ENCODE peak calls at places on chromosomes 5 and 9, in eight cellular contexts. R is heart right ventricle; X is CD8-positive, alpha-beta T cell; T is AG08395; F is epithelial cell of esophagus; W is GM06990; Q is SW 1271; G is NCI-H2107. L is an unnamed sample.

GRCh38 chr9:13513710-13514444 is 234.4 kb upstream of the MPDZ start:
- DNase-seq in R (peak), X (no peak), T (peak), F (peak), W (no peak), Q (no peak), G (peak), L (no peak)

GRCh38 chr5:45695680-45696093 is 493 bp downstream of the HCN1 start:
- DNase-seq in R (no peak), X (no peak), T (no peak), F (no peak), W (no peak), Q (no peak), G (no peak), L (no peak)

GRCh38 chr9:76022317-76022716 is 131.8 kb downstream of the PCSK5 start:
- DNase-seq in R (no peak), X (no peak), T (no peak), F (no peak), W (no peak), Q (no peak), G (no peak), L (no peak)

GRCh38 chr5:170145462-170145861 is 39.8 kb downstream of the FOXI1 start:
- DNase-seq in R (no peak), X (no peak), T (no peak), F (no peak), W (no peak), Q (no peak), G (no peak), L (no peak)

GRCh38 chr9:15403155-15403554 is 19.5 kb upstream of the SNAPC3 start:
- DNase-seq in R (no peak), X (no peak), T (no peak), F (peak), W (no peak), Q (no peak), G (no peak), L (peak)

GRCh38 chr9:112332272-112332671 is 1.1 kb downstream of the PTBP3 start:
- DNase-seq in R (no peak), X (no peak), T (no peak), F (no peak), W (no peak), Q (no peak), G (no peak), L (no peak)

GRCh38 chr9:21964925-21965385 is 29.2 kb downstream of the CDKN2A start:
- DNase-seq in R (no peak), X (peak), T (peak), F (peak), W (peak), Q (no peak), G (no peak), L (peak)

GRCh38 chr9:87827341-87827740 is 55.3 kb upstream of the SPATA31E1 start:
- DNase-seq in R (no peak), X (no peak), T (peak), F (peak), W (no peak), Q (no peak), G (no peak), L (no peak)

GRCh38 chr9:137745541-137745991 is 126.8 kb downstream of the EHMT1 start:
- DNase-seq in R (no peak), X (no peak), T (no peak), F (peak), W (peak), Q (no peak), G (peak), L (peak)

GRCh38 chr5:172795401-172795977 is 24.5 kb upstream of the DUSP1 start:
- DNase-seq in R (peak), X (no peak), T (peak), F (peak), W (no peak), Q (no peak), G (no peak), L (no peak)

L was measured in Caco-2.